ENCODE peak calls at places on chromosomes 11 and 22, in four cellular contexts. G, T, X and L are unnamed samples.

GRCh38 chr11:12263141-12263693 is 114.2 kb upstream of the PARVA start:
- DNase-seq in X (peak), G (no peak), T (no peak), L (no peak)

GRCh38 chr22:35949243-35949642 is 79.4 kb downstream of the RBFOX2 start:
- DNase-seq in X (no peak), G (no peak), T (no peak), L (no peak)

GRCh38 chr11:31509412-31510345 is at the start of the genes ELP4 and IMMP1L:
- DNase-seq in X (peak), G (peak), T (peak), L (peak)

GRCh38 chr11:99325807-99326206 is 305.1 kb downstream of the CNTN5 start:
- DNase-seq in T (no peak), G (peak), X (no peak), L (no peak)

GRCh38 chr11:102109896-102110760 is at the start of gene YAP1:
- DNase-seq in T (peak), X (peak), G (peak), L (peak)

GRCh38 chr22:34850010-34850409 is 215.9 kb upstream of the ISX start:
- DNase-seq in T (no peak), G (no peak), X (no peak), L (no peak)

GRCh38 chr11:20596629-20597129 is 2.7 kb upstream of the SLC6A5 start:
- DNase-seq in X (no peak), G (peak), T (no peak), L (no peak)

GRCh38 chr22:46563381-46564083 is 26.1 kb upstream of the CELSR1 start:
- DNase-seq in X (peak), T (peak), G (peak), L (no peak)

GRCh38 chr11:70467196-70468085 is 69.1 kb downstream of the CTTN start:
- DNase-seq in X (peak), G (peak), T (peak), L (no peak)

GRCh38 chr11:43825217-43825816 is 55.3 kb upstream of the ALKBH3 start:
- DNase-seq in X (no peak), T (peak), G (peak), L (no peak)

GRCh38 chr11:87473174-87473573 is 435.4 kb downstream of the TMEM135 start:
- DNase-seq in G (peak), T (peak), X (no peak), L (no peak)

GRCh38 chr11:113896156-113896879 is 8.3 kb upstream of the HTR3B start:
- DNase-seq in G (no peak), T (peak), X (no peak), L (no peak)

GRCh38 chr11:119340335-119341221 is at the start of gene C1QTNF5:
- DNase-seq in T (peak), G (no peak), X (peak), L (no peak)

GRCh38 chr22:47059701-47060161 is 297.3 kb downstream of the TBC1D22A start:
- DNase-seq in G (peak), T (no peak), X (no peak), L (peak)

GRCh38 chr11:114848027-114848426 is 169.7 kb downstream of the NXPE2 start:
- DNase-seq in X (no peak), G (no peak), T (no peak), L (no peak)

GRCh38 chr11:62545437-62546243 is 966 bp downstream of the AHNAK start:
- DNase-seq in T (peak), X (peak), G (peak), L (no peak)

GRCh38 chr11:88538088-88538487 is 200.6 kb upstream of the CTSC start:
- DNase-seq in T (no peak), G (peak), X (no peak), L (no peak)

GRCh38 chr22:45164217-45165123 is 745 bp downstream of the NUP50 start:
- DNase-seq in X (peak), T (peak), G (peak), L (no peak)

GRCh38 chr11:88604255-88604654 is 266.7 kb upstream of the CTSC start:
- DNase-seq in X (no peak), G (peak), T (no peak), L (no peak)

GRCh38 chr11:22711212-22711770 is 44.9 kb downstream of the GAS2 start:
- DNase-seq in T (peak), X (no peak), G (peak), L (no peak)

GRCh38 chr22:19122752-19123492 is 710 bp upstream of the DGCR2 start:
- DNase-seq in T (peak), X (no peak), G (peak), L (no peak)

GRCh38 chr22:22906907-22907550 is 19.4 kb downstream of the IGLL5 start:
- DNase-seq in G (no peak), X (no peak), T (no peak), L (no peak)

GRCh38 chr11:76243648-76244285 is 37.5 kb upstream of the WNT11 start:
- DNase-seq in G (no peak), T (no peak), X (no peak), L (no peak)

GRCh38 chr11:133947298-133947905 is 9.4 kb downstream of the IGSF9B start:
- DNase-seq in G (peak), T (no peak), X (peak), L (no peak)
- TF ChIP-seq CTCF in G (peak), T (peak), X (peak), L (peak)

DNA sequence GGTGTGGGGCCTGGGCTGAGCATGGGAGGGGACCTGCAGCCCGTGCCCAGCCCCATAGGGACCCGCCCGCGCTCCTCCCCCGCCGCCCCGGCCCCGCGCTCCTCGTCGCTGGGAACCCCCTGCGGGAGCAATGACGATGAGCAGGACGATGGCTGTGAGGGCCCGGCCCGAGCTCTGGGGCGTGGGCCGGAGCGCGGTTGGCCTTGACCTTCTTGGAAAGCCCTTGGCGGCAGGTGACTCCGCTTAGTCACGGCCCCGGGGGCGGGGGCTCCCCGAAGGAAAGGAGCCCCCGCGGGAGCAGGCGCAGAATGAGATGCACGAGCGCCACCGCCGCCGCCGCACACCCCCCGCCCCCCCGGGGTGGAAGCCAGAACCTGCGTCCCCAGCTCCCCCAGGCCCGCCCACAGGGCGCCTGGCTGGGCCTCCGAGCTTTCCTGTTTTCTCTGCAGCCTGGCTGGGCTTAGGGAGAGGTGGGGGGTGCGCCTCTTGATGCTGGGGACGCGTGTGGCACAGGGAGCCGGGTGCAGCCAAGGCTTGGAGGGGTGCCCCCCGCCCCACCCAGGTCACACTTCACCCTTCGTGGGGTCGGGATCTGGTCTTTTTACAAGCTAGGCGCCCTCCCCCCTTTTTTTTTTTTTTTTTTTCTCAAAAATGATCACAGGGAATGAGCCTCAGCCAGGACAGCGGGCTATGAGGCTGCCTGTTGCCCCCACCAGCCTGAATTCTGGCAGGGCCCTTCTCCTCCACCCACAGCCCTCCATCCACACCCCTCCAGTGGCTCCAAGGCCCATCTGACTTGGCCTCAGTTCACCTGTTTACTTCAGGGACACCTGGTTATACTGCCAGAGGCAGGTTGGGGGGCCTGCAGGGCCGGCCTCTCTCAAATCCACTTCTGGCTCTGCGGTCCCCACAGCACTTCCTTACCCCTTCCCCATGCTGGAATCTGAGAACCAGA is 17.9 kb downstream of the CRELD2 start:
- DNase-seq in T (peak), G (peak), X (peak), L (no peak)
- H3K4me3 ChIP-seq in T (no peak), G (no peak), X (peak), L (no peak)

GRCh38 chr11:125062196-125062930 is 742 bp upstream of the SLC37A2 start:
- DNase-seq in T (no peak), X (no peak), G (no peak), L (no peak)

GRCh38 chr11:125063429-125064043 is 431 bp downstream of the SLC37A2 start:
- DNase-seq in T (no peak), G (no peak), X (no peak), L (no peak)

GRCh38 chr11:125061237-125061636 is 1.9 kb upstream of the SLC37A2 start:
- DNase-seq in X (no peak), G (no peak), T (no peak), L (no peak)

GRCh38 chr11:125064070-125064469 is 965 bp downstream of the SLC37A2 start:
- DNase-seq in X (no peak), T (no peak), G (no peak), L (no peak)

DNA sequence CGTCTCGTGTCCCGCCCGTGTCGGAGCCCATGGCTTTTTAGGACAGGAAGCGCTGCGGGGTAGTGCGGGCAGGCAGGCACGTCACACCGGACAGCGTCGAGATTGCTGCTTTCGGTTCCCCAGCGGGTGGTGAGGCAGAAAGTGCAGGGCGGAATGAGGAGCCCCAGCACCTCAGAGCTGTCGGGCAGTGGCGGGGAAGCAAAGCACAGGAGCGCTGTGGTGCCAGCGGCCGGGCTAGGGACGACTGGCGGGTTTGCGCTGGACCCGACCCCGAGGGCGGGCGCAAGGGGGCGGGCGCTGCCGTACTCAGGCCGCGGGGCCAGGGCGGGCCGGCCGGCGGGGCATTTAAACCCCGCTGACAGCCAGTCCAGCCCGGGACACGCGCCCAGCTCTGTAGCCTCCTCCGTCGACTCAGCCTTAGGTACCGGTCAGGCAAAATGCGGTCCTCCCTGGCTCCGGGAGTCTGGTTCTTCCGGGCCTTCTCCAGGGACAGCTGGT is at the start of gene SLC37A2:
- DNase-seq in T (peak), G (peak), X (peak), L (no peak)
- TF ChIP-seq CTCF in T (peak), G (peak), X (peak), L (no peak)

DNA sequence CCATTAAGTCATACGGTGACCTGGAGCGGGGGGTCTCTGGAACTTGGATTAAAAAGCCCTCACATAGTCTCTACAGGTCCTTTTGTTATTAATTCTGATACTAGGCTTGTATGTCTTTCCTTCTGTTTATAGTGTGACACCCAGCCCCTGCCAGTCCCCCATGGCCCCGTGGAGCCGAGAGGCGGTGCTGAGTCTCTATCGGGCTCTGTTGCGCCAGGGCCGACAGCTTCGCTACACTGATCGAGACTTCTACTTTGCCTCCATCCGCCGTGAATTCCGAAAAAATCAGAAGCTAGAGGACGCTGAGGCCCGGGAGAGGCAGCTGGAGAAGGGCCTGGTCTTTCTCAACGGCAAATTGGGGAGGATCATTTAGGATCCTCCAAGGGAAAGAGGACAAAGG is 2.0 kb downstream of the MIEF1 start:
- DNase-seq in X (no peak), G (no peak), T (no peak), L (no peak)
- H3K4me3 ChIP-seq in X (no peak), G (no peak), T (no peak), L (peak)

GRCh38 chr11:74121804-74122203 is 49.0 kb downstream of the C2CD3 start:
- DNase-seq in X (no peak), G (no peak), T (no peak), L (no peak)

DNA sequence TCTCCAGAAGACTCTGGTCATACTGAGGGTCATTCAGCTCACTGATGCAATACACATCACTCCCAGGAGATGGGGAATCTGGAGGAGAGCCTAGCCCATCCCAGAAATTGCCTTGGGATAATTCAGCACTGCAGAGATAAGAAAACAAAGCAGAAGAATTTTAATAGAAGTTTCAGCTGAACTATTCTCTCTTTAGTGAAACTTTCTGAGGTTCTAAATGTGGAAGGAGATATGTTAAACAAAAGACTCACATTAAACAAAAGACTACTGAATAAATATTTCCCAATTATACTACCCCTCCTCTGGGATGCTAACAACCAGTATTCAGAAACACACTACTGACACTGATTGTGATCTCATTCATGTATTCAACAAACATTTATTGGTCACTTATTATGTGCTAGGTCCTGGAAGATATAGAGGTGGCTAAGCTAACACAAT is 47.8 kb downstream of the C2CD3 start:
- DNase-seq in T (no peak), X (no peak), G (no peak), L (no peak)
- TF ChIP-seq CTCF in T (no peak), X (no peak), G (peak), L (no peak)

GRCh38 chr22:29396126-29396525 is 7.8 kb upstream of the AP1B1 start:
- DNase-seq in X (no peak), T (peak), G (no peak), L (no peak)

GRCh38 chr22:29391546-29391945 is 3.2 kb upstream of the AP1B1 start:
- DNase-seq in G (no peak), X (no peak), T (no peak), L (no peak)

GRCh38 chr22:29394931-29395581 is 6.7 kb upstream of the AP1B1 start:
- DNase-seq in X (peak), G (peak), T (peak), L (peak)

GRCh38 chr22:29390270-29390669 is 1.9 kb upstream of the AP1B1 start:
- DNase-seq in T (no peak), G (no peak), X (no peak), L (no peak)

DNA sequence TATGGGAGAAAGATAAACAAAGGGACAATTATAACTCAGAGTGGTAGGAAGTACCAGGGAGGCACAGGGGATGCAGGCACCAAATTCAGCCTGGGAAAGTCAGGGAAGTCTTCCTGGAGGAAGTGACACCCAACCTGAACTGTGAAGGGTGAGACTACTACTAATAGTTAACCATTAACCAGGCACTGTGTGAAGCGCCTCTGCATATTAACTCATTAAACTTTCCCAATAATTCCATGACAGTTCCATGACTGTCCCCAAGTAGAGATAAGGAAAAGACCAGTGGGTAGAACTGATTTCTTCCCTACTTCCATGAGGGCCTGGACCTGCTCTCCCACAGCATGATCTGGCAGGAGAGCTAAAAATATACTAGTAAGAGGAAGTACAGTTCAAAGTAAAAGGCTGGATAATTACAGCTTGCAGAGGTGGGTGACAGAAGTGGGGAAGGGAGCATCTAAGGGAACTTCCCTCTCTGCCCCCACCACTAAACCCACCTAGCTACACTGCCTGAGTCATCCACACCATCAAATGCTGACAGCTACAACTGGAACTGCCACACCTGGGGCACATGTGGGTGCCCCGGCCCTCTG is 4.7 kb upstream of the AP1B1 start:
- DNase-seq in T (no peak), G (no peak), X (no peak), L (no peak)
- H3K4me3 ChIP-seq in T (no peak), G (no peak), X (no peak), L (no peak)

DNA sequence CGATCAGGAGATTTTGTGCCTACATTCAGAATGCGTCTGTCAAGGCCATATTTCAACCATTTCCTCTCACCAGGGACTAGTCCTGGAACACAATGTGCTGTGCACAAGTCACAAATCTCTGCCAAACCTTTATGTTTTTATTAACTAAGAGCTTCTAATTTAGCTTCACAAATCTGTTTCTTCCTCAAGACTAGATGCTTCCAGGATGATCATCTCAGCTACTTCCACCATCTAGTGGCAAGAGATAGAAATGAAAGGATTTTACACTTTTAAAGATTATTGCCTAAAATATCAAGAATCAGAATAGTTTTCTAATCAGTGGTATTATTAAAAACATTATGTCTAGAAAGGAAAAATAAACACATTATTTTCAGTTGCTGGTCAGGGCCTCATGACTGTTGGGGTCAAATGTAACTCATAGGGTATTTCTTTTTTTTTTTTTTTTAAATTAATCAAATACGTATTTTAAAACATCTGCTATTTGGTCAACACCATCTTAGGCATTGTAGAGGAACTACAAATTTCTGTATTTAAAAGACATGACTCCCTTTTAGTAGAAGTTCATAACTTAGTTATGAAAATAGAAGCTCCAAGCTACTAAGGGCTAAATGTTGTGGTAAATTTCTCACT is 1102.6 kb downstream of the DLG2 start:
- DNase-seq in X (no peak), T (no peak), G (no peak), L (no peak)
- TF ChIP-seq CTCF in X (peak), T (peak), G (peak), L (peak)